ENCODE peak calls at places on chromosomes 2 and 18, in four cellular contexts. One of them, this sample, is unnamed.

GRCh38 chr2:113268621-113269360 is 9.9 kb downstream of the PAX8 start:
- DNase-seq in CD4-positive, alpha-beta memory T cell: no peak
- DNase-seq in GM13976: no peak
- DNase-seq in AG08395: no peak
- DNase-seq in this sample: no peak

GRCh38 chr2:237501892-237502513 is 15.0 kb downstream of the MLPH start:
- DNase-seq in AG08395: no peak
- DNase-seq in GM13976: no peak
- DNase-seq in CD4-positive, alpha-beta memory T cell: no peak
- DNase-seq in this sample: no peak

GRCh38 chr2:143960177-143960576 is 559.7 kb downstream of the ZEB2 start:
- DNase-seq in AG08395: no peak
- DNase-seq in CD4-positive, alpha-beta memory T cell: no peak
- DNase-seq in GM13976: no peak
- DNase-seq in this sample: no peak

GRCh38 chr2:219060821-219061791 is at the start of gene IHH:
- DNase-seq in GM13976: peak
- DNase-seq in AG08395: peak
- DNase-seq in CD4-positive, alpha-beta memory T cell: no peak
- DNase-seq in this sample: no peak

GRCh38 chr2:181178823-181179412 is 198.5 kb downstream of the UBE2E3 start:
- DNase-seq in CD4-positive, alpha-beta memory T cell: no peak
- DNase-seq in GM13976: no peak
- DNase-seq in AG08395: no peak
- DNase-seq in this sample: no peak

GRCh38 chr2:197179744-197180498 is 130.7 kb downstream of the ANKRD44 start:
- DNase-seq in AG08395: no peak
- DNase-seq in GM13976: no peak
- DNase-seq in CD4-positive, alpha-beta memory T cell: no peak
- DNase-seq in this sample: no peak

GRCh38 chr18:57998461-57998860 is 45.6 kb upstream of the NEDD4L start:
- DNase-seq in CD4-positive, alpha-beta memory T cell: no peak
- DNase-seq in AG08395: no peak
- DNase-seq in GM13976: no peak
- DNase-seq in this sample: no peak

GRCh38 chr2:168212167-168212566 is 35.2 kb downstream of the STK39 start:
- DNase-seq in CD4-positive, alpha-beta memory T cell: no peak
- DNase-seq in GM13976: no peak
- DNase-seq in AG08395: no peak
- DNase-seq in this sample: no peak

GRCh38 chr18:8375269-8375668 is 234.0 kb upstream of the RAB12 start:
- DNase-seq in GM13976: no peak
- DNase-seq in CD4-positive, alpha-beta memory T cell: no peak
- DNase-seq in AG08395: no peak
- DNase-seq in this sample: no peak

GRCh38 chr2:8676915-8677645 is 4.8 kb upstream of the ID2 start:
- DNase-seq in CD4-positive, alpha-beta memory T cell: no peak
- DNase-seq in AG08395: no peak
- DNase-seq in GM13976: no peak
- DNase-seq in this sample: no peak

GRCh38 chr2:9473985-9474360 is 378 bp upstream of the IAH1 start:
- DNase-seq in CD4-positive, alpha-beta memory T cell: peak
- DNase-seq in GM13976: peak
- DNase-seq in AG08395: peak
- DNase-seq in this sample: peak

GRCh38 chr2:121293450-121294325 is 8.7 kb upstream of the TFCP2L1 start:
- DNase-seq in AG08395: no peak
- DNase-seq in GM13976: no peak
- DNase-seq in CD4-positive, alpha-beta memory T cell: no peak
- DNase-seq in this sample: no peak